ENCODE peak calls at places on chromosomes 7 and 10, in five cellular contexts. H is neural crest cell, T is BJ, M is ovary, S is cardiac muscle cell. P is an unnamed sample.

GRCh38 chr10:86393401-86393800 is 26.8 kb upstream of the GRID1 start:
- DNase-seq in H (no peak), T (no peak), M (no peak), S (no peak), P (no peak)

GRCh38 chr7:49883933-49884332 is 110.5 kb downstream of the VWC2 start:
- DNase-seq in H (no peak), T (no peak), M (no peak), S (no peak), P (no peak)

GRCh38 chr10:6513509-6513908 is 66.6 kb downstream of the PRKCQ start:
- DNase-seq in H (no peak), T (no peak), M (no peak), S (no peak), P (no peak)

GRCh38 chr7:99624487-99624886 is 7.7 kb downstream of the ZSCAN25 start:
- DNase-seq in H (no peak), T (no peak), M (no peak), S (no peak), P (no peak)

GRCh38 chr10:59626523-59626869 is 83.2 kb downstream of the SLC16A9 start:
- DNase-seq in H (no peak), T (no peak), M (no peak), S (no peak), P (no peak)

GRCh38 chr7:42174391-42174848 is 62.6 kb downstream of the GLI3 start:
- DNase-seq in H (no peak), T (no peak), M (peak; percentile 66), S (no peak), P (no peak)

GRCh38 chr10:73493781-73494180 is 2.0 kb downstream of the PPP3CB start:
- DNase-seq in H (no peak), T (no peak), M (no peak), S (no peak), P (no peak)

GRCh38 chr7:138879356-138879755 is 81.4 kb upstream of the ATP6V0A4 start:
- DNase-seq in H (no peak), T (no peak), M (no peak), S (peak; percentile 7), P (no peak)

GRCh38 chr7:11557627-11558026 is 274.4 kb downstream of the THSD7A start:
- DNase-seq in H (no peak), T (no peak), M (no peak), S (peak; percentile 11), P (no peak)

GRCh38 chr10:99983280-99983988 is 26.3 kb downstream of the DNMBP start:
- DNase-seq in H (no peak), T (no peak), M (peak; percentile 70), S (no peak), P (no peak)

GRCh38 chr10:87585565-87586514 is 73.8 kb upstream of the PAPSS2 start:
- DNase-seq in H (no peak), T (no peak), M (no peak), S (peak; percentile 50), P (no peak)

GRCh38 chr10:99234739-99235468 is 748 bp downstream of the HPSE2 start:
- DNase-seq in H (no peak), T (no peak), M (no peak), S (no peak), P (no peak)

GRCh38 chr7:129169171-129169643 is 19.2 kb upstream of the SMO start:
- DNase-seq in H (peak; percentile 40), T (no peak), M (peak; percentile 67), S (peak; percentile 48), P (peak; percentile 63)

GRCh38 chr10:93352638-93353383 is 129.3 kb downstream of the MYOF start:
- DNase-seq in H (no peak), T (no peak), M (no peak), S (peak; percentile 67), P (no peak)

GRCh38 chr7:85950871-85951270 is 692.8 kb upstream of the GRM3 start:
- DNase-seq in H (no peak), T (no peak), M (no peak), S (no peak), P (no peak)

GRCh38 chr7:8991159-8991558 is 557.8 kb downstream of the NXPH1 start:
- DNase-seq in H (no peak), T (no peak), M (no peak), S (no peak), P (no peak)
- TF ChIP-seq CTCF in H (peak; percentile 35), T (no peak), M (no peak), S (no peak), P (no peak)

DNA sequence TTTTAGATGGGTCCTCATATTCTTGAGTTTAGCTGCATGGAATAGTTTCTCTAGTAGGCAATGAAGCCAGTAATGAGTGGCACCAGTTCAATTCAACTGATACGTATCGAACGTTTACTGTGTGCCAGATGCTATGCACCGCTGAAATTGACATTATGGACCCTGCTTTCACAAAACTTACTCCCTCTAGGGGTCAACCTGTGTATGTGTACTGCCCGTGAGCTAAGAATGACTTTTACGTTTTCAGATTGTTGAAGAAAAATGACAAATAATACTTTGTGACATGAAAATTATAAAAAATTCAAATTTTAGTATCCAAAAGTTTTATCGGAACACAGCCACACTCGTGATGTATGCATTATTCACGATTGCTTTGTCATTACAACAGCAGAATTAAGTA is 95.5 kb downstream of the ZMYND11 start:
- DNase-seq in H (no peak), T (no peak), M (no peak), S (peak; percentile 6), P (no peak)
- TF ChIP-seq CTCF in H (peak; percentile 65), T (peak; percentile 40), M (no peak), S (peak; percentile 38), P (peak; percentile 63)

DNA sequence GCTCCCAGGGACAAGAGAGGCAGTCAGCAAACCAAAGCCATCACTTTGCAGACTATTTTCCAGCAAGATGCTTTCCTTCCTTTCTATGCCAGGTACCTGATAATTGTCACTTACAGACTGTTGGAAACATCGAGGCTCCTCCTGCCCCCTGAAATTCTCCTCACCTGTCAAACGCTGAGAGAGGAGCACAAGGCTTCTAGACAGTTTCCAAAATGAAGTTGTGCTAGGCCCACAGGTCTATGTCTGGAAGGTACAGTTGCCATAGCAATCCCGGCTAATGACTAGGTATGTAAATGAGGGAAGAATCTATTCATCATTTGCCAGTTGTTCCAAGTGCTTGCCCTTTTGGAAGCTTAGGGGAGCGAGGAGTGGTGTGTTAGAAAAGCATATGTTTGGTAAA is 334.4 kb downstream of the CALN1 start:
- DNase-seq in H (no peak), T (no peak), M (no peak), S (no peak), P (no peak)
- TF ChIP-seq CTCF in H (no peak), T (no peak), M (no peak), S (no peak), P (no peak)

GRCh38 chr7:90244909-90245841 is at the start of gene CFAP69:
- DNase-seq in H (peak; percentile 92), T (peak; percentile 28), M (peak; percentile 95), S (peak; percentile 92), P (peak; percentile 89)
- TF ChIP-seq CTCF in H (peak; percentile 51), T (peak; percentile 53), M (peak; percentile 56), S (peak; percentile 30), P (no peak)

GRCh38 chr7:87426160-87426559 is 49.3 kb downstream of the ABCB4 start:
- DNase-seq in H (no peak), T (no peak), M (no peak), S (no peak), P (no peak)

GRCh38 chr7:87432536-87432935 is 42.9 kb downstream of the ABCB4 start:
- DNase-seq in H (no peak), T (no peak), M (no peak), S (no peak), P (no peak)

GRCh38 chr7:87424075-87424474 is 51.4 kb downstream of the ABCB4 start:
- DNase-seq in H (no peak), T (no peak), M (no peak), S (no peak), P (no peak)

GRCh38 chr7:87427289-87427688 is 48.2 kb downstream of the ABCB4 start:
- DNase-seq in H (no peak), T (no peak), M (no peak), S (no peak), P (no peak)
- TF ChIP-seq CTCF in H (no peak), T (no peak), M (no peak), S (no peak), P (no peak)

DNA sequence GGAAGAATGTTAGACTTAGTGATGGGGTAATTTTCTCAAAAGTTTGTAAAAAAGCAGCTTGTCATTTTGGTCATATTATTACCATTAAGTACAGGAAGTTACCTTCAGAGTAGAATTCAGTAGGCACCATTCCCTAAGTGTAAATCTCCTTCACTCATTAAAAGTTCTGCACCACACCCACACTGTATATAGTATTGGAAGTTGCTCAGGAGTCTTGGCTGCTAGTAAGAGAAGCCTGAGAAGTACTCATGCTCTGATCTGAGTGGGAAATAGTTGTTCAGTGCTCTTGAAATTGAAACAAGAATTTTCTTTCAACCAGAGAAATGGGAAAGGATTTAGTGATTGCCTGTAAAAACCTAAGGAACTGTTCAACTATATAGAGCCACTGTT is 72.9 kb downstream of the PTPRZ1 start:
- DNase-seq in H (no peak), T (no peak), M (no peak), S (no peak), P (no peak)
- TF ChIP-seq CTCF in H (no peak), T (no peak), M (no peak), S (no peak), P (no peak)

DNA sequence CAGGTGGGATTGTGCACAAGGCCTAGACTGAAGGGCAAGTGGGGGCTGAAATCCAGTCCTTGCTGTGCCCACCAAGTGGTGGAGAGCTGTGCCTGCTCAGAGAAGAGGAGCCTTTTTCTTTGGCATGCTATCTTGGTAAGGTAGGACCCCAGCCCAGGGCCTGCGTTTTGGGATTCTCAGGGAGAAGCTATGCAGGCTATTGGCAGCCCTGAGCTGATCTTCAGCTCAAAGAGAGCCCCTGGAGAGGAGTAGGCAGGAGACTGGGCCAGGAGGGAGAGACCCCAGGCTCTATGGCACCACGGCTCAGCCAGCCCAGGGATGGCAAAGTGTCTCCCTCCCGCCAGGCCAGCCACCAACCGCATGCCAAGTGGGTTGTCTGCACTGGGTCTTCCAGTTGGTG is 119.2 kb upstream of the PCBD1 start:
- DNase-seq in H (no peak), T (no peak), M (no peak), S (no peak), P (no peak)
- TF ChIP-seq CTCF in H (no peak), T (no peak), M (no peak), S (no peak), P (no peak)

DNA sequence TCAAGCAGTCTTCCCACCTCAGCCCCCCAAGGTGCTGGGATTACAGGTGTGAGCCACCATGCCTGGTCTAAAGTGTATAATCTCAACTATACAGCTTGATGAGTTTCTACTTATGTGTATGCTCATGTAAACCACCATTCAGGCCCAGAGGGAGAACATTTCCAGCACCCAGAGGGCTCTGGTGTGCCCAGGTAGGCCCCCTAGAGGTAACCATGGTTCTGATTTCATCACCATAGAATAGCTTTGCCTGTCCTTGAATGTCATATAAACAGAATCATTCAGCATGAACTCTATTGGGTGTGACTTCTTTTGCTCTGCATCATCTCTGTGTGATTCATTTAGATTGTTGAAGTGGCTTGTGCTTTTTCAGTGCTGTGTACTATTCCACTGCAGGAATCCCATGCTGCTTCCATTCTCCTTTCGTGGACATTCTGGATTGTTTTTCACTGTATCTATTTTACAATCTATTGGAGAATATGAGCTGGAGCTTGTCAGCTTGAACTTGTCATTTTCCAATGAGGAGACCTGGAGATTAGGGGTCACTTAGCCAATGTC is 35.2 kb downstream of the COL26A1 start:
- DNase-seq in H (no peak), T (no peak), M (no peak), S (no peak), P (no peak)
- TF ChIP-seq CTCF in H (no peak), T (no peak), M (no peak), S (no peak), P (no peak)

P was measured in mesothelial cell of epicardium.